ENCODE peak calls at places on chromosome 13, in eight cellular contexts. G is lower leg skin, Q is transverse colon, S is gastrocnemius medialis, I is adrenal gland, B is testis, K is H54, F is breast epithelium. Y is an unnamed sample.

GRCh38 chr13:46721054-46721453 is 75.9 kb downstream of the ESD start:
- DNase-seq in G (no peak), Q (peak; percentile 39), S (peak; percentile 8), I (peak; percentile 36), B (peak; percentile 65), K (no peak), F (no peak), Y (peak; percentile 75)

GRCh38 chr13:57311009-57311586 is 144.1 kb downstream of the PRR20E start:
- DNase-seq in G (no peak), Q (no peak), S (no peak), I (no peak), B (no peak), K (no peak), F (no peak), Y (no peak)

GRCh38 chr13:43516401-43516826 is 270.4 kb downstream of the ENOX1 start:
- DNase-seq in G (no peak), Q (no peak), S (peak; percentile 44), I (no peak), B (peak; percentile 48), K (no peak), F (no peak), Y (no peak)

GRCh38 chr13:97223711-97224461 is 1.8 kb downstream of the MBNL2 start:
- DNase-seq in G (no peak), Q (peak; percentile 55), S (peak; percentile 59), I (peak; percentile 72), B (peak; percentile 86), K (peak; percentile 42), F (peak; percentile 83), Y (peak; percentile 88)

GRCh38 chr13:102567857-102568256 is 28.9 kb upstream of the TPP2 start:
- DNase-seq in G (no peak), Q (no peak), S (no peak), I (no peak), B (no peak), K (no peak), F (no peak), Y (no peak)

GRCh38 chr13:83248751-83249150 is 633.5 kb downstream of the SLITRK1 start:
- DNase-seq in G (peak; percentile 70), Q (no peak), S (no peak), I (no peak), B (no peak), K (no peak), F (peak; percentile 71), Y (no peak)

GRCh38 chr13:105804561-105805190 is 730.8 kb downstream of the EFNB2 start:
- DNase-seq in G (no peak), Q (no peak), S (no peak), I (no peak), B (no peak), K (no peak), F (no peak), Y (no peak)

GRCh38 chr13:92963029-92963428 is 263.6 kb upstream of the GPC6 start:
- DNase-seq in G (no peak), Q (no peak), S (no peak), I (no peak), B (no peak), K (no peak), F (no peak), Y (no peak)

GRCh38 chr13:28534210-28534609 is 39.3 kb upstream of the FLT1 start:
- DNase-seq in G (no peak), Q (no peak), S (no peak), I (no peak), B (no peak), K (no peak), F (no peak), Y (no peak)

GRCh38 chr13:36421447-36421846 is 10.8 kb upstream of the CCNA1 start:
- DNase-seq in G (no peak), Q (no peak), S (no peak), I (no peak), B (no peak), K (no peak), F (no peak), Y (no peak)

GRCh38 chr13:98842074-98842473 is 89.6 kb upstream of the SLC15A1 start:
- DNase-seq in G (no peak), Q (no peak), S (no peak), I (no peak), B (no peak), K (no peak), F (no peak), Y (no peak)

GRCh38 chr13:73883162-73883561 is 251.0 kb downstream of the KLF12 start:
- DNase-seq in G (no peak), Q (no peak), S (no peak), I (no peak), B (no peak), K (no peak), F (no peak), Y (no peak)

DNA sequence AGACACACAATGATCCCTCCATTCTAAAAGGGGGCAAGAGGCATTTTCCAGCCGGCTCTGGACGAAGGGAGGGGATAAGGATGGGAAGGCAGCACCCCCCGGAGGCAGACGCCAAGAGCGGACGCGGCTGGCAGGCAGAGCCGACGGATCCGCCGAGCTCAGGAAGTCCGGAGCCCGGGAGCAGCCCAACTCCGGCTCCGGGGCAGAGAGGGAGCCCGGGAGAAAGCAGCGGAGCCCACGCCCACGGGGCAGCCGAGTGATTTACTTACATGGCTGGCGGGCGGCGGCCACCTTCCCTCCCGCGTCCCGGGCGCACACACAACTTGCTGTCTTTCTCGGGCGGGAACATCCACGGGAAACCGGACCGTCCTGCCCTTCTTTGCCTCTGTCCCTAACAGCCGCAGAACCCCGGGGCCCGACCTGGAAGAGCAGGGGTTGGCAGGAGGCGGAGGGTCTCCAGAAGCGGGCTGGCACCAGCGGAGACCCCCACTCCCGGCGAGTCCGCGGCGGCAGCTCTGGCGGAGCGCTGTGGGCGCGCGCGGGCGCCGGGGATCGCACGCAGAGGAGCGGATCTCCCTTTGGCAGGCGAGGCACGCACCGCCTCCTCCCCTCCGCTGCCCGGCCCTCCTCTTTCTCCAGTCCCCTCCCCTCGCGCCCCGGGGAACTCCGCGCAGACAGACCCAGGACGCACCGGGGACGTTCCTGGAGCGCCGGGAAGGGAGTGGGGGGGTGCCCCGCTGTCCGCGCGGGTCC is at the start of gene LHFPL6:
- DNase-seq in G (peak; percentile 96), Q (peak; percentile 75), S (peak; percentile 56), I (peak; percentile 81), B (peak; percentile 90), K (peak; percentile 69), F (peak; percentile 66), Y (peak; percentile 48)
- TF ChIP-seq POLR2A in G (no peak), Q (peak; percentile 41), S (peak; percentile 74), I (peak; percentile 71), B (no peak), K (peak; percentile 77), F (no peak), Y (no peak)

GRCh38 chr13:113083402-113084061 is 22.1 kb upstream of the F7 start:
- DNase-seq in G (no peak), Q (peak; percentile 41), S (peak; percentile 55), I (no peak), B (no peak), K (peak; percentile 69), F (peak; percentile 63), Y (no peak)

GRCh38 chr13:113084094-113084942 is 21.3 kb upstream of the F7 start:
- DNase-seq in G (no peak), Q (no peak), S (no peak), I (no peak), B (no peak), K (no peak), F (no peak), Y (no peak)

GRCh38 chr13:113083022-113083373 is 22.6 kb upstream of the F7 start:
- DNase-seq in G (no peak), Q (no peak), S (no peak), I (no peak), B (no peak), K (no peak), F (no peak), Y (no peak)

GRCh38 chr13:113086031-113086750 is 19.4 kb upstream of the F7 start:
- DNase-seq in G (no peak), Q (no peak), S (no peak), I (no peak), B (no peak), K (no peak), F (no peak), Y (no peak)

GRCh38 chr13:113084943-113085540 is 20.5 kb upstream of the F7 start:
- DNase-seq in G (no peak), Q (no peak), S (no peak), I (no peak), B (no peak), K (no peak), F (no peak), Y (no peak)
- TF ChIP-seq POLR2A in G (no peak), Q (no peak), S (no peak), I (no peak), B (no peak), K (no peak), F (no peak), Y (no peak)

DNA sequence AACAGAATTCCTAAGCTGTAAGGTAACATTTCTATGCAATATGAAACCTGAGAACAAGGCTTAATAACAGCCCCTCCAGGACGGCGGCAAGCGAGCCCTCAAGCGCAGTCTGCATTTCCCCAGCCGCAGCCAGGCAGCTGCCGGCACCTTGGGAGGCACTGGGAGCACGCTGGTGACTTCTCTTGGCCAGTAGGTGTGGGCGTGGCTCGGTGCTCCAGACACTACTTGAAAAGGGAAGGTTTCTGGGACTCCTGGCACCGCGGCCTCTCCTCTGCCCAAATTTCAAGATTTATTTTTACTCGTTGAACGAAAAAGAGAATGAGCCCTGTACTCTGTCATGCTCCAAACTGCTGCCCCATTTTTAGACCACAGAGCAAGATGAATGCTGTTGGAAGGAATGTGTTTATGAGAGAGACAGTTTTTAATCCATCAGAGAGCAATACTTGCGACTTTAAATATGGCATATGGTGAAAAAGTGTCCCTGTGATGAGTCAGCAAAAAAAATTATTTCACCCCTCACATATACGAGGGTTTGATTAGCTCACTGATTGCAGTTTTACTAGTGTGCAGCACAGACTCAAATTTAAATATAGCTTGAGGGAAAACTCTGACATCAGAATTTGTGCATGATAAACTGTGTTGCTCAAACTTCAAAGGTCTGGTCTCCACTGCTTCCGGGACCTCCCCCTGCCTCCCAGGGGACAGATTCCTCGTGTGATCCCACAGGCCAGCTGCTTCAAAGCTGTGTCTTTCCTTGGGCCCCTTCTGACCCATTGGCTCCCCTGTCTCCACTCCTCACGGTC is 81.3 kb downstream of the COL4A2 start:
- DNase-seq in G (peak; percentile 85), Q (peak; percentile 52), S (no peak), I (no peak), B (no peak), K (no peak), F (peak; percentile 50), Y (no peak)
- TF ChIP-seq POLR2A in G (no peak), Q (no peak), S (peak; percentile 6), I (no peak), B (no peak), K (no peak), F (no peak), Y (no peak)

GRCh38 chr13:32426981-32427851 is 714 bp downstream of the N4BP2L1 start:
- DNase-seq in G (peak; percentile 90), Q (peak; percentile 56), S (peak; percentile 17), I (peak; percentile 63), B (peak; percentile 51), K (no peak), F (peak; percentile 52), Y (peak; percentile 68)

GRCh38 chr13:32426191-32426980 is 1.5 kb downstream of the N4BP2L1 start:
- DNase-seq in G (no peak), Q (peak; percentile 25), S (no peak), I (peak; percentile 20), B (peak; percentile 23), K (no peak), F (no peak), Y (peak; percentile 74)

GRCh38 chr13:32428581-32429072 is 697 bp upstream of the N4BP2L1 start:
- DNase-seq in G (no peak), Q (no peak), S (no peak), I (peak; percentile 24), B (no peak), K (no peak), F (no peak), Y (peak; percentile 22)

GRCh38 chr13:32429406-32429909 is 1.5 kb upstream of the N4BP2L1 start:
- DNase-seq in G (no peak), Q (no peak), S (no peak), I (no peak), B (no peak), K (no peak), F (no peak), Y (no peak)

GRCh38 chr13:32427852-32428580 is at the start of gene N4BP2L1:
- DNase-seq in G (peak; percentile 97), Q (peak; percentile 85), S (peak; percentile 63), I (peak; percentile 82), B (peak; percentile 82), K (peak; percentile 50), F (peak; percentile 83), Y (peak; percentile 68)
- TF ChIP-seq POLR2A in G (no peak), Q (peak; percentile 87), S (peak; percentile 92), I (peak; percentile 82), B (peak; percentile 41), K (no peak), F (peak; percentile 84), Y (peak; percentile 78)

Y was measured in erythroblast.